ENCODE peak calls at places on chromosomes 3 and 15, in four cellular contexts. M is body of pancreas, X is hepatocyte, O is testis. K is an unnamed sample. For H3K4me1, the result is how much of the 10 kb centered on the place peaks cover.

GRCh38 chr15:39777497-39777896 is 5.1 kb downstream of the FSIP1 start:
- DNase-seq in O (no peak), M (no peak), X (no peak), K (no peak)

GRCh38 chr3:148718982-148719862 is 21.5 kb downstream of the AGTR1 start:
- DNase-seq in X (peak), O (no peak), M (no peak), K (no peak)

GRCh38 chr3:117681619-117682018 is 972.0 kb downstream of the TUSC7 start:
- DNase-seq in X (no peak), M (no peak), O (no peak), K (no peak)

GRCh38 chr3:183577336-183577735 is 21.8 kb upstream of the KLHL6 start:
- DNase-seq in M (no peak), O (no peak), X (no peak), K (no peak)

GRCh38 chr3:111808439-111808838 is 50.6 kb upstream of the PHLDB2 start:
- DNase-seq in M (no peak), O (no peak), X (no peak), K (no peak)

GRCh38 chr3:53016236-53016635 is 29.6 kb downstream of the SFMBT1 start:
- DNase-seq in X (no peak), O (no peak), M (no peak), K (no peak)

GRCh38 chr3:185807455-185808068 is 17.3 kb downstream of the IGF2BP2 start:
- DNase-seq in O (no peak), M (no peak), X (no peak), K (no peak)

GRCh38 chr3:191695131-191695814 is 234.3 kb downstream of the PYDC2 start:
- DNase-seq in M (no peak), X (no peak), O (no peak), K (no peak)

GRCh38 chr15:73598540-73599195 is 34.5 kb downstream of the NPTN start:
- DNase-seq in X (no peak), O (no peak), M (no peak), K (no peak)

GRCh38 chr3:3296858-3297430 is 117.5 kb upstream of the CRBN start:
- DNase-seq in X (no peak), M (no peak), O (no peak), K (peak)

GRCh38 chr15:67091073-67091965 is 25.9 kb downstream of the SMAD3 start:
- DNase-seq in O (peak), M (peak), X (peak), K (peak)

GRCh38 chr15:82571722-82572222 is 31.5 kb upstream of the RPS17 start:
- DNase-seq in M (peak), X (peak), O (peak), K (no peak)

GRCh38 chr15:96947830-96948229 is 617.3 kb downstream of the NR2F2 start:
- DNase-seq in O (peak), M (no peak), X (peak), K (no peak)

GRCh38 chr15:85112997-85113396 is 131.3 kb downstream of the PDE8A start:
- DNase-seq in O (no peak), M (no peak), X (no peak), K (no peak)

GRCh38 chr15:60326824-60327654 is 70.7 kb downstream of the ANXA2 start:
- DNase-seq in X (peak), M (no peak), O (peak), K (peak)

GRCh38 chr15:87212041-87212440 is 1044.5 kb downstream of the NTRK3 start:
- DNase-seq in O (no peak), M (no peak), X (no peak), K (no peak)

GRCh38 chr15:40899536-40900207 is 5.4 kb downstream of the VPS18 start:
- DNase-seq in M (no peak), X (no peak), O (no peak), K (no peak)

GRCh38 chr15:25661898-25662297 is 201.2 kb downstream of the ATP10A start:
- DNase-seq in O (no peak), M (no peak), X (no peak), K (no peak)
- H3K27ac ChIP-seq in O (no peak), M (no peak), X (no peak), K (no peak)

GRCh38 chr15:65089206-65089824 is 12.8 kb downstream of the KBTBD13 start:
- DNase-seq in X (peak), M (no peak), O (no peak), K (no peak)
- H3K4me1 ChIP-seq in X (half or more), M (under half), O (under half), K (under half)

DNA sequence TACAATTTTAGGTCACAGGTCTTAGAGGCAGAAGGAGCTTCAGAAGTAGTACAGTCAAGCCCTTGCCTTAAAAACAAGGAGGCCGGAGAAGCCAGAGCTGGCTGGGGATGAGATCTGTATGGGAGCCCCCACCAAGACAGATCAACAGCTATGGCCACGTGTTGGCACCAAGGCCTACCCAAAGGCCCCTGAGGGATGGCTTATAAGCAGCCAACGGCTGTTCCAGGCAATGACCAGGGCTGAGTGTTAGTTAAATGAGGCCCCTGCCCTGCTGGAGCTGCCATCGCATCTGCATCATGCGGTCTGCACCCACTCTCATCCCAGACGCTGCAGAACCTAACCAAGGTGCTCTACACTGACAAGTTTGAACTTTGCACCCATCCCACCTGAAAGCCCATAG is 43.3 kb downstream of the CCDC12 start:
- DNase-seq in O (no peak), X (no peak), M (no peak), K (no peak)
- H3K27ac ChIP-seq in O (no peak), X (peak), M (peak), K (no peak)

DNA sequence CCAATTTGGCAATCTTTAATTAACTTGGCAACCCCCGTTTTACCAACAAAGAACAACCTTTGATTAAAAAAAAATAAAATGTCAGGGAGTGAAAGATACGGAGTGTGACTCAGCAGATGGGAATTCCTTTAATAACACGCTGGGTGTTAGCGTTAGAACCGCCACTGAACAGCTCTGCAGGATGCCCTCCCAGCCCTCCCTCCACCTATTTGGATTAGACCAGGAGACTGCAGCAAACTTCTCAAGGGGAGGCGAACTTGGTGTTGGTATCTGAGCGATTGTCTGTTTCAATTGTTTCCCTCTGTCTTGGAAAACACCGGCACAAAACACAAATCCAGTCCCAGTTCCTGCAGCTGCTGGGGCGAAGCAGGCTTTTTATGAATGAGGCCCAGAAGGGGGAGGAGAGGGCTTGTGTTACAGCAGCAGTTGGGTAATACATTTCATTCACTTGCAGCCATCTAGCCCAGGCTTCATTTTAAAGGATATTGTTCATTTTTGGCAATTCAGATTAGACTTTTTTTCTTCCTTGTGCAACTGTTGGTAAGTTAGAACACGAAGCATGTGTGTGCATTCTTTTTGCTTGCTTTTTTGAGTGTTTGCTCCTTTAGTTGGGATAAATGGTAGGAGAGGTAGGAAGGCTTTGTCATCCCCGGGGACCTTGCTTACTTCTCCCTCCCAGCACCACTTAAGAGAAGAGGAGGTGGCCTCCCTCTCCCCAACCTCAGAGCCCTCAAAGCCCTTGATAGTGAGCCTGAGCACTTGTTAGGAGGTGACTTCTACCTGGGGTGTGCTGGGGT is 152.3 kb downstream of the IGF1R start:
- DNase-seq in X (peak), M (peak), O (peak), K (no peak)
- H3K4me1 ChIP-seq in X (under half), M (half or more), O (under half), K (under half)

DNA sequence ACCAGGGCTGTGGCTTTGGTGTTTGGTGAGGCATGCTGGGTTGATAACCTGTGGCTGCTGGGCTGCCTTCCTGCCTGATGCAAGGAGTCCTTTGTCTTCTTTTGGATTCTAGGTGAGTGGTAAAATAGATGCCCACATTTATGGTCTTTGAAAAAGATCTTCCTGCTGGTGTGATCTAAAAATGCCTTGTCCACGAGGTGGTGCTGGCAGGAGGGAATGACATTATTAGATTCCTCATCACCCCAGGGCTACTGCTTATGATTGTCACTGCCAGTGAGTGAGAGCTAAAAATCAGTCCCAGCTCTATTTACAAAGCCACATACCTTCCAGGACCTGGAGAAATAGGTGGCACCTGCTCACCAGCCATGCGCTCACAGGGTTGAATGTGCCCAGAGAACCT is 355.5 kb upstream of the ROPN1 start:
- DNase-seq in O (no peak), M (no peak), X (no peak), K (no peak)
- H3K27ac ChIP-seq in O (no peak), M (no peak), X (no peak), K (no peak)

GRCh38 chr15:31360158-31360561 is 33.5 kb downstream of the KLF13 start:
- DNase-seq in O (no peak), X (no peak), M (no peak), K (peak)

GRCh38 chr15:31362121-31362520 is 35.5 kb downstream of the KLF13 start:
- DNase-seq in O (no peak), X (no peak), M (no peak), K (no peak)

GRCh38 chr15:31361764-31362120 is 35.1 kb downstream of the KLF13 start:
- DNase-seq in O (peak), X (no peak), M (no peak), K (no peak)

GRCh38 chr15:31359722-31360111 is 33.1 kb downstream of the KLF13 start:
- DNase-seq in X (no peak), O (no peak), M (no peak), K (no peak)

GRCh38 chr15:31360843-31361763 is 34.5 kb downstream of the KLF13 start:
- DNase-seq in M (peak), O (peak), X (no peak), K (peak)
- H3K4me1 ChIP-seq in M (half or more), O (half or more), X (half or more), K (half or more)

K was measured in CD4-positive, alpha-beta memory T cell.